ENCODE peak calls at places on chromosomes 6 and 20, in ten cellular contexts. C is CD4-positive, alpha-beta T cell; U is lower leg skin; H is sigmoid colon; S is fibroblast of lung; P is GM12865; Q is AG04449; T is nephron progenitor cell; K is ascending aorta; V is type B pancreatic cell. G is an unnamed sample.

GRCh38 chr6:93394471-93394870 is 24.9 kb downstream of the EPHA7 start:
- DNase-seq in U (no peak), K (no peak), P (no peak), T (no peak), C (no peak), S (no peak), H (no peak), V (no peak), Q (no peak), G (no peak)

GRCh38 chr6:85452441-85452881 is 2.6 kb downstream of the NT5E start:
- DNase-seq in Q (no peak), S (peak), H (no peak), V (no peak), K (no peak), T (no peak), P (no peak), U (no peak), C (no peak), G (no peak)

GRCh38 chr20:50427740-50428462 is 82.3 kb upstream of the PTPN1 start:
- DNase-seq in U (peak), P (peak), V (no peak), T (no peak), S (peak), C (no peak), K (peak), H (peak), Q (no peak), G (no peak)

GRCh38 chr6:73560853-73561407 is 40.1 kb upstream of the EEF1A1 start:
- DNase-seq in K (no peak), H (no peak), Q (no peak), U (no peak), V (no peak), T (no peak), C (no peak), S (no peak), P (peak), G (peak)

GRCh38 chr6:99353126-99353525 is 3.7 kb upstream of the FAXC start:
- DNase-seq in S (no peak), V (no peak), P (no peak), U (no peak), K (no peak), C (no peak), Q (no peak), T (peak), H (no peak), G (no peak)

GRCh38 chr20:4602297-4602631 is 119.4 kb upstream of the PRND start:
- DNase-seq in C (no peak), H (no peak), T (no peak), V (no peak), U (no peak), Q (no peak), K (peak), P (no peak), S (peak), G (no peak)

GRCh38 chr6:153048631-153049030 is 46.1 kb upstream of the MTRF1L start:
- DNase-seq in T (no peak), P (no peak), C (no peak), S (no peak), K (no peak), U (no peak), H (no peak), Q (no peak), V (no peak), G (no peak)

GRCh38 chr20:43941476-43942212 is 27.0 kb downstream of the TOX2 start:
- DNase-seq in T (no peak), C (no peak), K (no peak), V (no peak), P (peak), Q (no peak), S (no peak), U (no peak), H (no peak), G (no peak)

GRCh38 chr6:57069228-57069627 is 20.8 kb upstream of the ZNF451 start:
- DNase-seq in T (no peak), K (no peak), H (no peak), C (no peak), S (no peak), V (no peak), Q (no peak), P (no peak), U (no peak), G (no peak)

GRCh38 chr6:106512048-106512957 is 117.0 kb downstream of the RTN4IP1 start:
- DNase-seq in V (no peak), U (peak), Q (no peak), K (peak), T (peak), H (peak), C (peak), S (peak), P (peak), G (no peak)

GRCh38 chr20:21522479-21523397 is 8.9 kb upstream of the NKX2-2 start:
- DNase-seq in U (no peak), S (no peak), T (peak), K (no peak), P (no peak), V (peak), C (no peak), H (no peak), Q (no peak), G (no peak)

GRCh38 chr20:21521596-21522478 is 8.0 kb upstream of the NKX2-2 start:
- DNase-seq in P (no peak), C (no peak), Q (no peak), S (no peak), V (peak), H (no peak), K (no peak), U (no peak), T (peak), G (no peak)

GRCh38 chr20:21519136-21519584 is 5.3 kb upstream of the NKX2-2 start:
- DNase-seq in K (no peak), C (no peak), H (no peak), V (peak), S (no peak), Q (no peak), U (no peak), T (no peak), P (no peak), G (no peak)

GRCh38 chr20:21523398-21523868 is 9.6 kb upstream of the NKX2-2 start:
- DNase-seq in T (no peak), Q (no peak), V (no peak), H (no peak), P (no peak), K (no peak), U (no peak), C (no peak), S (no peak), G (no peak)

GRCh38 chr20:21520702-21521595 is 7.1 kb upstream of the NKX2-2 start:
- DNase-seq in C (no peak), V (no peak), S (no peak), K (no peak), T (no peak), P (no peak), H (no peak), Q (no peak), U (no peak), G (no peak)
- TF ChIP-seq CTCF in C (no peak), V (peak), S (no peak), K (no peak), T (no peak), P (no peak), H (no peak), Q (no peak), U (no peak), G (no peak)

DNA sequence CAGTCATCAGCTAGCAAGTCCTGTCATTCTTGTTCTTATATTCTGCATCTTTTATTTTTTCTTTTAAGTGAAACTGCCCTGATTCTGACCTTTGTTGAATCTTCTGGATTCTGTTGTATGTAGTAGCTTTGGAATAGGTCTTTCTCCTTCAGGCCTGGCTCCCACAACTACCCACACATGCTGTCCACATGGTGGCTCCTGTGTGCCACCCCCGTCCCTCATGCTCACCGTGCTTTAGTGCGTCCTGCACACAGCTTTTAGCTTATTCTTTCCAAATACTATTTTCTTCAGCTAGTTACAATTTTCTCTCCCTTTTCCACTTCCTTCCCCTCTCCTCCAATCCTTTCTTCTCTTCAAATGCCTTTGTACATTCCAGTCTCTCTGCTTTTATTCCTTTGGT is 61.8 kb downstream of the CTNNBL1 start:
- DNase-seq in S (no peak), C (no peak), K (no peak), V (no peak), Q (no peak), U (no peak), P (no peak), H (no peak), T (peak), G (no peak)
- TF ChIP-seq CTCF in S (no peak), C (no peak), K (no peak), V (peak), Q (peak), U (no peak), P (no peak), H (no peak), T (no peak), G (no peak)

DNA sequence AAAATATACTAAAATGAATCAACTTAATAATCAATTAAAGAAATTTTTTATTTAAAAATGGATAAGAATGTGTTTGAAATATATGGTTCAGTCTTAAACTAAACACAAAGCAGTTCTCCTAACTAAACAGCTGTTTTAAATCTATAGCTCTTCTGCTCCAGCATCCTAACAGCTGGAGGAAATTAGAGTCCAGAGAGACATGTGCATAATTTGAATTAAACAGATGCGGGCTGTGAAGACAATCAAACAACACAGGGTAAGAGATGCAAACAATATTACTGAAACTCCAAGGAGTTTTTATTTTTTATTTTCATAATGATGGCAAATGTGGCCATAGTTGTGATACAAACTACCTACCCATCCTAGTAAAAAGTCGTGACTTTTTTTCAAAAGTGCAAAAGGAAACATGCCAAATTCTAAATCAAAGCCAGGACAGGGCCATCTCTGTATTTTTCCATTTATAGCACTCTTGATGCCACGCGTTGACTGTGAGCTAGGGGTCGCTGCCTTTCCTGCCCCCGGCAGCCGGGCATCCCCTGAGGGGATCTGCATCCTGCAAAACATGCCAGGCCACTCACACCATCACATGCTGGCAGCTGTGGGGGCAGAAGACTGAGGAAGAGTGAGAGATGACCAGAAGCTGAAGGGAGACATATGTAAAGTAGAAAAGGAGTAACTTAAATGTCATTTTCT is 310.6 kb downstream of the PRKN start:
- DNase-seq in U (no peak), H (no peak), T (no peak), V (no peak), C (no peak), P (no peak), K (no peak), Q (no peak), S (no peak), G (no peak)
- TF ChIP-seq CTCF in U (no peak), H (no peak), T (no peak), V (no peak), C (no peak), P (no peak), K (no peak), Q (no peak), S (no peak), G (no peak)

DNA sequence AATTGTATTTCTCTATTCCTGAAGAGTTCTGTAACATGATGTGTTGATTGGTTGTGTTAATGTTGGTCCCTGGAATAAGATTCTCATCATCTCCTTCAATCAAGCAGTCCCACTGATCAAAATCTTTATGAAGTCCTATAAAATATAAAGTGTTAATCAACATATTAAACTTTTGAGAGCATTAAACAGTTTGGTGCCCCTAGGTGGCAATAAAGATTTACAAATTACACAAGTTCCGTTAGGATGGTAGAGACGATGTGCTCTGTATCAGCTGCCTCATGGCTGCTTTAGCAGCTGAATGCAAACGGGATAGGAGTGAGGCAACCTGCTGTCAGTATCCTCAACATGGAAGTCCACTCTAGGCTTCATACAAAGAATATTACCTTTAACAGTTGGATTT is 16.9 kb downstream of the TDRD6 start:
- DNase-seq in H (no peak), V (no peak), K (no peak), P (no peak), S (peak), T (no peak), C (no peak), Q (no peak), U (no peak), G (no peak)
- TF ChIP-seq CTCF in H (no peak), V (no peak), K (no peak), P (no peak), S (no peak), T (no peak), C (no peak), Q (no peak), U (no peak), G (no peak)

GRCh38 chr6:122609881-122610689 is at the start of gene PKIB:
- DNase-seq in T (peak), K (peak), P (peak), C (peak), U (peak), Q (no peak), H (peak), V (peak), S (peak), G (no peak)
- TF ChIP-seq CTCF in T (no peak), K (peak), P (no peak), C (no peak), U (no peak), Q (peak), H (no peak), V (peak), S (peak), G (peak)

DNA sequence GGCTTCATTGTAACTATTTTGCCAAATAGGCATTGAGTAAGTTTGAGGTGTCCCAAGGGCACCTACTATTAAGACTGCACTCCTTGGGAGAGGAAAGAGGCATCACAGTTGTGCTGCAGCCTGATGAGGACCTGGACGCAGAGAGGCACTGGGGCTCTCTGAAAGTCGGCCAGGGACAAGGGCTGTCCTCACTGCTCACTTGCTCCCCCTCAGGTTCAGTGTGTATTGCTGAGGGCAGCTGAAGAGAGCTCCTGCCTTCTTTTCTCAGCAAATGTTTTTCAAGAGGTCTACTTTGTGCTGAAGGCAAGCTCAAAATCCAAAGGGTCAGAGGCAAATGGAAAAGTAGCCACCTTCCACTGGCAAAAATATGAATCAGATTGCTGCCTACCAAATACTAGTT is 331.8 kb downstream of the RIMS1 start:
- DNase-seq in V (no peak), H (no peak), P (peak), Q (no peak), S (peak), U (no peak), C (no peak), K (no peak), T (peak), G (no peak)
- TF ChIP-seq CTCF in V (peak), H (no peak), P (peak), Q (peak), S (peak), U (no peak), C (no peak), K (no peak), T (peak), G (peak)

GRCh38 chr6:4660377-4661321 is 115.6 kb upstream of the CDYL start:
- DNase-seq in S (no peak), H (no peak), K (no peak), T (no peak), V (no peak), Q (no peak), P (no peak), C (no peak), U (no peak), G (no peak)
- TF ChIP-seq CTCF in S (no peak), H (no peak), K (peak), T (no peak), V (no peak), Q (no peak), P (no peak), C (no peak), U (no peak), G (no peak)

GRCh38 chr6:13142611-13143010 is 185.7 kb downstream of the TBC1D7 start:
- DNase-seq in U (no peak), H (no peak), Q (peak), S (no peak), T (no peak), V (no peak), K (no peak), P (no peak), C (no peak), G (no peak)

GRCh38 chr6:13146429-13146828 is 181.9 kb downstream of the TBC1D7 start:
- DNase-seq in K (no peak), H (no peak), T (no peak), S (no peak), P (no peak), V (no peak), Q (no peak), C (no peak), U (no peak), G (no peak)

GRCh38 chr6:13152804-13153203 is 175.5 kb downstream of the TBC1D7 start:
- DNase-seq in S (no peak), U (no peak), T (no peak), P (no peak), V (no peak), C (no peak), Q (no peak), H (no peak), K (no peak), G (no peak)

DNA sequence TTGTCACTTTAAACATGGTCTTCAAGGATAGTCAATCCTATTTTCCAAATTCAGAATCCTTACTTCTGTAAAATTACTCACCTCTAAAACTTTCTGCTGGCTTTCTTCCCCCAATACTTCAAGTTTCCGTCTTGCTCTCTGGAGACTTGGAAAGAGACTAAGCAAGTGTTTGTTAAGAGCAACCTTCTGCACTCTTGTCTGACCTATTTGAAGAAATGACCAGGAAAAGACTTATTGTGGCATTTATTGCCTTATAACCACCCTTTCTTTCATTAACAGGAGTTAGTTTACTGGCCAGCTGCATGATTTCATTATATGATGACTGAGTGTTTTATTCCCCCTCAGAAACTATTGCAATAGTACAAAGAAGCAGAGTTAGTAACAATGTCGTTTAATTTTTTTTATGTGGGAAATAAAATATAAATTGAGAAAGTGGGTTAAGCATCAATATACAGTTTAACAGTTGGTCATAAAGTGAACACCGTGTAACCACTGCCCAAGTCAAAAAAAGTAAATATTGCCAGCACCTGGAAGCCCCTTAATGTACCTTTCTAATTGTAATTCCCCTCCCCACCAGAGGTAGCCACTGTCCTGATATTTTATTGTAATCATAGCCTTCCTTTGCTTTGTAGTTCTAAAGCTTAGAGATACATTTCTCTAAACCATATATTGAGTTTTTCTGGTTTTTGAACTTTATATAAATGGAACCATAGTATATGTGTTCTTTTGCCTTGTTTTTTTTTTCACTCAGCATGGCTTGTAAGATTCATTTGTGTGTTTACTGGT is 180.7 kb downstream of the TBC1D7 start:
- DNase-seq in T (no peak), H (no peak), P (no peak), C (no peak), V (no peak), K (no peak), U (no peak), Q (no peak), S (no peak), G (no peak)
- TF ChIP-seq CTCF in T (peak), H (no peak), P (no peak), C (no peak), V (peak), K (no peak), U (no peak), Q (no peak), S (no peak), G (no peak)

DNA sequence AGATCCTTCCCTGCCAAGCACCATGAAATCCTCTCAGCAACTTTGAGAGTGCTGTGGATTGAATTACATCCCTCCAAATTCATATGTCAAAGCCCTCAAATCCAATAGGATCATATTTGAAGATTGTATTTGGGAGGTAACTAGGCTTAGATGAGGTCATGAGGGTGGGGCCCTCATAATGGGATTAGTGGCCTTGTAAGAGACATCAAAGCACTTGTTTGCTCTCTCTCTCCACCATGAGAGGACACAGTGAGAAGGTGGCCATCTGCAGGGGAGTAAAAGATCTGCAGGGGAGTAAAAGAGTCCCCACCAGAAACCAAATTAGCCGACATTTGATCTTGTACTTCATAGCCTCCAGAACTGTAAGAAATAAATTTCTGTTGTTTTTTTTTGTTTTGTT is 298.2 kb downstream of the SAMD5 start:
- DNase-seq in H (no peak), K (no peak), U (no peak), Q (no peak), V (no peak), S (no peak), T (no peak), C (no peak), P (no peak), G (no peak)
- TF ChIP-seq CTCF in H (no peak), K (no peak), U (no peak), Q (no peak), V (no peak), S (no peak), T (no peak), C (no peak), P (no peak), G (no peak)

GRCh38 chr6:76162811-76163210 is 90.3 kb upstream of the IMPG1 start:
- DNase-seq in K (no peak), C (no peak), S (no peak), Q (no peak), P (no peak), H (no peak), U (no peak), V (no peak), T (no peak), G (no peak)

GRCh38 chr6:76166297-76166696 is 93.8 kb upstream of the IMPG1 start:
- DNase-seq in S (no peak), Q (no peak), T (no peak), U (no peak), H (no peak), K (no peak), V (no peak), P (no peak), C (no peak), G (no peak)

GRCh38 chr6:76165471-76166221 is 93.2 kb upstream of the IMPG1 start:
- DNase-seq in C (no peak), Q (no peak), K (no peak), T (no peak), H (no peak), V (no peak), U (no peak), S (no peak), P (no peak), G (no peak)

GRCh38 chr6:76166874-76167273 is 94.4 kb upstream of the IMPG1 start:
- DNase-seq in T (no peak), U (no peak), Q (no peak), C (no peak), P (no peak), H (no peak), V (no peak), K (no peak), S (no peak), G (no peak)
- TF ChIP-seq CTCF in T (no peak), U (no peak), Q (no peak), C (no peak), P (peak), H (no peak), V (no peak), K (no peak), S (no peak), G (no peak)